ENCODE peak calls at places on chromosomes 1 and 21, in six cellular contexts. One of them, this sample, is unnamed.

GRCh38 chr1:11746092-11746491 is 10.2 kb downstream of the AGTRAP start:
- DNase-seq in BJ: no peak
- DNase-seq in RWPE1: no peak
- DNase-seq in iPS-NIHi11: no peak
- DNase-seq in thoracic aorta: no peak
- DNase-seq in mucosa of gallbladder: no peak
- DNase-seq in this sample: no peak

GRCh38 chr1:38728176-38728908 is 131.2 kb downstream of the RRAGC start:
- DNase-seq in BJ: no peak
- DNase-seq in RWPE1: no peak
- DNase-seq in iPS-NIHi11: no peak
- DNase-seq in thoracic aorta: peak
- DNase-seq in mucosa of gallbladder: no peak
- DNase-seq in this sample: no peak

GRCh38 chr1:38997901-38998190 is 6.8 kb downstream of the AKIRIN1 start:
- DNase-seq in BJ: no peak
- DNase-seq in RWPE1: no peak
- DNase-seq in iPS-NIHi11: no peak
- DNase-seq in thoracic aorta: no peak
- DNase-seq in mucosa of gallbladder: no peak
- DNase-seq in this sample: no peak

GRCh38 chr1:17084787-17085186 is 31.0 kb upstream of the SDHB start:
- DNase-seq in BJ: no peak
- DNase-seq in RWPE1: no peak
- DNase-seq in iPS-NIHi11: no peak
- DNase-seq in thoracic aorta: no peak
- DNase-seq in mucosa of gallbladder: no peak
- DNase-seq in this sample: no peak

GRCh38 chr1:32881291-32881690 is 5.0 kb upstream of the HPCA start:
- DNase-seq in BJ: no peak
- DNase-seq in RWPE1: no peak
- DNase-seq in iPS-NIHi11: no peak
- DNase-seq in thoracic aorta: no peak
- DNase-seq in mucosa of gallbladder: no peak
- DNase-seq in this sample: no peak

GRCh38 chr21:39952265-39952664 is 85.0 kb downstream of the PCP4 start:
- DNase-seq in BJ: no peak
- DNase-seq in RWPE1: no peak
- DNase-seq in iPS-NIHi11: no peak
- DNase-seq in thoracic aorta: no peak
- DNase-seq in mucosa of gallbladder: no peak
- DNase-seq in this sample: no peak

GRCh38 chr1:22537441-22538139 is 25.7 kb upstream of the EPHA8 start:
- DNase-seq in BJ: no peak
- DNase-seq in RWPE1: no peak
- DNase-seq in iPS-NIHi11: no peak
- DNase-seq in thoracic aorta: no peak
- DNase-seq in mucosa of gallbladder: no peak
- DNase-seq in this sample: no peak

GRCh38 chr1:114156538-114157274 is 3.0 kb upstream of the SYT6 start:
- DNase-seq in BJ: no peak
- DNase-seq in RWPE1: no peak
- DNase-seq in iPS-NIHi11: peak
- DNase-seq in thoracic aorta: no peak
- DNase-seq in mucosa of gallbladder: no peak
- DNase-seq in this sample: no peak

GRCh38 chr1:8147922-8148321 is 121.8 kb upstream of the ERRFI1 start:
- DNase-seq in BJ: no peak
- DNase-seq in RWPE1: no peak
- DNase-seq in iPS-NIHi11: no peak
- DNase-seq in thoracic aorta: no peak
- DNase-seq in mucosa of gallbladder: no peak
- DNase-seq in this sample: no peak

GRCh38 chr21:35088235-35088865 is 39.2 kb upstream of the RUNX1 start:
- DNase-seq in BJ: no peak
- DNase-seq in RWPE1: no peak
- DNase-seq in iPS-NIHi11: no peak
- DNase-seq in thoracic aorta: no peak
- DNase-seq in mucosa of gallbladder: no peak
- DNase-seq in this sample: no peak

GRCh38 chr1:92485374-92486250 is 1.1 kb downstream of the GFI1 start:
- DNase-seq in BJ: no peak
- DNase-seq in RWPE1: no peak
- DNase-seq in iPS-NIHi11: peak
- DNase-seq in thoracic aorta: no peak
- DNase-seq in mucosa of gallbladder: peak
- DNase-seq in this sample: no peak

GRCh38 chr21:29175408-29176147 is 45.1 kb downstream of the MAP3K7CL start:
- DNase-seq in BJ: no peak
- DNase-seq in RWPE1: no peak
- DNase-seq in iPS-NIHi11: no peak
- DNase-seq in thoracic aorta: no peak
- DNase-seq in mucosa of gallbladder: peak
- DNase-seq in this sample: no peak

GRCh38 chr21:27346041-27346448 is 379.2 kb upstream of the ADAMTS5 start:
- DNase-seq in BJ: peak
- DNase-seq in RWPE1: no peak
- DNase-seq in iPS-NIHi11: no peak
- DNase-seq in thoracic aorta: no peak
- DNase-seq in mucosa of gallbladder: no peak
- DNase-seq in this sample: peak

GRCh38 chr1:25891606-25892005 is 14.6 kb downstream of the STMN1 start:
- DNase-seq in BJ: no peak
- DNase-seq in RWPE1: no peak
- DNase-seq in iPS-NIHi11: no peak
- DNase-seq in thoracic aorta: no peak
- DNase-seq in mucosa of gallbladder: no peak
- DNase-seq in this sample: no peak

GRCh38 chr1:168609133-168609715 is 32.8 kb downstream of the XCL1 start:
- DNase-seq in BJ: no peak
- DNase-seq in RWPE1: no peak
- DNase-seq in iPS-NIHi11: peak
- DNase-seq in thoracic aorta: peak
- DNase-seq in mucosa of gallbladder: no peak
- DNase-seq in this sample: peak

This sample was measured in non-pigmented ciliary epithelial cell.